ENCODE peak calls at places on chromosomes 2 and 18, in seven cellular contexts. J, P, Z, K, X, V and U are unnamed samples.

GRCh38 chr2:13919981-13920382 is 712.5 kb upstream of the LRATD1 start:
- DNase-seq in J (no peak), P (no peak), Z (no peak), K (no peak), X (no peak), V (peak; percentile 73), U (no peak)

GRCh38 chr2:25170888-25171287 is 2.5 kb upstream of the POMC start:
- DNase-seq in J (no peak), P (no peak), Z (no peak), K (no peak), X (no peak), V (no peak), U (no peak)

GRCh38 chr2:136874258-136874657 is 108.9 kb downstream of the THSD7B start:
- DNase-seq in J (no peak), P (no peak), Z (no peak), K (no peak), X (no peak), V (no peak), U (no peak)

GRCh38 chr2:205170399-205170798 is 511.9 kb upstream of the NRP2 start:
- DNase-seq in J (no peak), P (no peak), Z (peak; percentile 64), K (no peak), X (no peak), V (no peak), U (no peak)

GRCh38 chr2:105114551-105114950 is 76.7 kb downstream of the MRPS9 start:
- DNase-seq in J (no peak), P (no peak), Z (no peak), K (no peak), X (no peak), V (peak; percentile 67), U (no peak)

GRCh38 chr2:147553743-147554142 is 291.1 kb upstream of the ACVR2A start:
- DNase-seq in J (no peak), P (no peak), Z (no peak), K (no peak), X (no peak), V (no peak), U (no peak)

GRCh38 chr2:230875347-230876315 is 10.9 kb downstream of the ITM2C start:
- DNase-seq in J (no peak), P (peak; percentile 17), Z (no peak), K (peak; percentile 26), X (no peak), V (no peak), U (no peak)

GRCh38 chr18:74820160-74820780 is 222.6 kb downstream of the ZNF407 start:
- DNase-seq in J (no peak), P (no peak), Z (no peak), K (no peak), X (no peak), V (no peak), U (no peak)

GRCh38 chr2:66082576-66082975 is 352.3 kb upstream of the MEIS1 start:
- DNase-seq in J (no peak), P (no peak), Z (no peak), K (no peak), X (no peak), V (no peak), U (no peak)

GRCh38 chr2:166375205-166375735 is 474 bp downstream of the SCN9A start:
- DNase-seq in J (no peak), P (no peak), Z (no peak), K (no peak), X (no peak), V (peak; percentile 42), U (no peak)

GRCh38 chr18:74288730-74289129 is 3.0 kb downstream of the CYB5A start:
- DNase-seq in J (no peak), P (no peak), Z (no peak), K (no peak), X (no peak), V (no peak), U (no peak)

GRCh38 chr18:74945774-74946545 is 263.0 kb downstream of the PTGR3 start:
- DNase-seq in J (no peak), P (no peak), Z (no peak), K (no peak), X (no peak), V (peak; percentile 46), U (no peak)

GRCh38 chr2:99444222-99444621 is 45.6 kb downstream of the REV1 start:
- DNase-seq in J (no peak), P (no peak), Z (no peak), K (no peak), X (no peak), V (no peak), U (no peak)

GRCh38 chr2:155546715-155547555 is 785.6 kb downstream of the NR4A2 start:
- DNase-seq in J (no peak), P (no peak), Z (no peak), K (no peak), X (no peak), V (peak; percentile 8), U (no peak)
- H3K4me3 ChIP-seq in J (peak overlapping the region; percentile 31), P (no peak overlapping the region), Z (no peak overlapping the region), K (peak overlapping the region; percentile 26), X (no peak overlapping the region), V (no peak overlapping the region), U (peak overlapping the region; percentile 25)

GRCh38 chr18:11908182-11909080 is at the start of gene MPPE1:
- DNase-seq in J (no peak), P (peak; percentile 93), Z (peak; percentile 99), K (peak; percentile 95), X (peak; percentile 92), V (peak; percentile 88), U (peak; percentile 80)

GRCh38 chr18:11909081-11909410 is 929 bp upstream of the MPPE1 start:
- DNase-seq in J (no peak), P (no peak), Z (no peak), K (no peak), X (no peak), V (no peak), U (no peak)

GRCh38 chr18:11906181-11906580 is 1.9 kb downstream of the MPPE1 start:
- DNase-seq in J (no peak), P (no peak), Z (no peak), K (no peak), X (no peak), V (no peak), U (no peak)

GRCh38 chr18:11905613-11906012 is 2.5 kb downstream of the MPPE1 start:
- DNase-seq in J (no peak), P (no peak), Z (no peak), K (no peak), X (no peak), V (no peak), U (no peak)

DNA sequence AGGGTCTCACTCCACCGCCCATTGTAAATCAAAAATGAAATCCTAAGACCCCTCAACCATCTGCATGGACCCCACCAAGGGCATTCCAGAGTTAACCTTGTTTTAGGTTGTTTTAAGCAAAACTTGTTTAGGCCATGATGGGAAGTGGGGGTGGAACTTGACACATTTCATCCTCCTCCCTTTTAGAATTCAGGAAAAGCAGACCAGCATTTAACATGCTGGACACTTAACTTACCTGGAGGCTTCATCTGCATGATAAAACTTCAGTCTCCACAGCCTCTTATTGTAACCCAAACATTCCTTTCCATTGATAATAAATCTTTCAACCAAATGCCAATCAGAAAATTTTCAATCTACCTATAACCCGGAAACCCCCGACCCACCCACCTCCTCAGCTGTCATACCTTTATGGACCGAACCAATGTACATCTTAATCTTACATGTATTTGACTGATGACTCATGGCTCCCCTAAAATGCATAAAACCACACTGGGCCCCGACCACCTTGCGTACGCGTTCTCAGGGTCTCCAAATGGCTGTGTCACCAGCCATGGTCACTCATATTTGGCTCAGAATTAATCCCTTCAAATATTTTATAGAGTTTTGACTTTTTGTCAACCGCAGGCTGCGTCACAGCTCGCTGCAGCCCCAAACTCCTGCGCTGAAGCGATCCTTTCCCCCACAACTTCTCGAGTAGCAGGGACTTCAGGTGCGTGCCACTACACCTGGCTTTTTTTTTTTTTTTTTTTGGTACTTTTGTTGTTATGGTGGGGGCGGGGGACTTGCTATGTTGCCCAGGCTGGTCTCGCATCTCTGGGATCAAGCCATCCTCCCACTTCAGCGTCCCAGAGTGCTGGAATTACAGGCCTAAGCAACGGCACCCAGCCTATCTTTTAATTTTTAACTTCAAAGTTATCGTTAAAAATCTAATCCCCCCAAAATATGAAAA is 917 bp downstream of the MPPE1 start:
- DNase-seq in J (no peak), P (no peak), Z (no peak), K (no peak), X (no peak), V (no peak), U (no peak)
- H3K27ac ChIP-seq in J (peak overlapping the region; percentile 95), P (no peak overlapping the region), Z (peak overlapping the region; percentile 100), K (no peak overlapping the region), X (no peak overlapping the region), V (peak overlapping the region; percentile 96), U (peak overlapping the region; percentile 97)

GRCh38 chr18:48922203-48922800 is 28.5 kb downstream of the SMAD7 start:
- DNase-seq in J (no peak), P (no peak), Z (no peak), K (no peak), X (no peak), V (no peak), U (no peak)

GRCh38 chr18:48922801-48923730 is 27.7 kb downstream of the SMAD7 start:
- DNase-seq in J (no peak), P (peak; percentile 58), Z (peak; percentile 90), K (peak; percentile 88), X (no peak), V (peak; percentile 97), U (peak; percentile 49)

GRCh38 chr18:48924621-48925601 is 25.9 kb downstream of the SMAD7 start:
- DNase-seq in J (no peak), P (no peak), Z (no peak), K (no peak), X (no peak), V (no peak), U (no peak)

GRCh38 chr18:48921305-48922202 is 29.2 kb downstream of the SMAD7 start:
- DNase-seq in J (no peak), P (no peak), Z (no peak), K (no peak), X (no peak), V (no peak), U (no peak)

GRCh38 chr18:48923746-48924580 is 26.8 kb downstream of the SMAD7 start:
- DNase-seq in J (no peak), P (no peak), Z (no peak), K (no peak), X (no peak), V (peak; percentile 71), U (no peak)
- H3K4me3 ChIP-seq in J (no peak overlapping the region), P (no peak overlapping the region), Z (no peak overlapping the region), K (no peak overlapping the region), X (no peak overlapping the region), V (no peak overlapping the region), U (no peak overlapping the region)

DNA sequence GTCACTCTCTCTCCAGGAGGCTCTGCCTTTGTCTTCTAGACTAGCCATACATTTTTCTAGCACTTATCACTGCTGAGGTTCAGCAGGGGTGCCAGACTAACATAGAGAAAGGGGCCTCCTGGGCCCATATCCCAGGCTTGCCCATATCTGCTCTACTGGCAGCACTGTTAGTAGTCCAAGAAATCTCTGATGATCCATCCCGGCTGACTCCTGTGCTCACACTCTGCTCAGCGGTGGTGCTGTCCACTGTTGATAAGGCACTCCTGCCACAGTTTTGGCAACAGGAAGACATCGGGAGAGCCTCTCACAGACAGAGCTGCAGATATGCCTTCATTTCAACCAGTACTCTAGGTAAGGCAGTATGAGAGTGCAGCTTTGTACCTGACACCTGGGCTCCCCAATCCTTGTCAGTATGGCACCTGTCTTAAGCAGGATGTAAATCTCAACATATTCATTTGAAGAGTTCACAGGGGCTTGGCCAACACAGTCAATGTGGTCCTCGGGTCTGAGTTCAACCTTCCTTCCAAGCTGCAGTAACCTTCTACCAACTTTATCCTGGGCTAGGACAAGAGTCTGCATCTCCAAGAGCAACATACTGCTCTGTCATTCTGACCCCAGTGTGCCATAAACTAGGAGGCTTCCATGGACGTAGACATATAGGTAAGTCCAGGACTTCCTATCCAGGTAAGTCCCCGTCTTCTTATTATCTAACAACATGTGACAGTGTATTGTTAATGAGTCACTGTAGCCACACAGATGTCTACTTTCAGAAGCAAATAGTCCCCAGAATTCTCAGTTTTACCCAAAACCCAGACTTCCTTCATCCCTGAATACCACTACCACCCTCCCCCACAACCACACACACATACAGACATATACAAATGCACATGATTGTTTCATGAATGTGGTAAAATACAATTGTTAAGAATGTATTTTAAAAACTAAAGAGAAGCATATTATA is 16.2 kb downstream of the KLF7 start:
- DNase-seq in J (no peak), P (no peak), Z (no peak), K (no peak), X (peak; percentile 53), V (peak; percentile 65), U (no peak)
- H3K27ac ChIP-seq in J (peak overlapping the region; percentile 57), P (no peak overlapping the region), Z (no peak overlapping the region), K (no peak overlapping the region), X (peak overlapping the region; percentile 53), V (no peak overlapping the region), U (peak overlapping the region; percentile 32)